ENCODE peak calls at places on chromosomes 11 and 22, in nine cellular contexts. One of them, this sample, is unnamed.

GRCh38 chr11:70500076-70500847 is 101.9 kb downstream of the CTTN start:
- DNase-seq in pancreas: no peak
- DNase-seq in stimulated activated naive CD8-positive, alpha-beta T cell treated with anti-CD3 and anti-CD28 coated beads, Interleukin-15, amount 100 ng/mL, for 72 hours: no peak
- DNase-seq in C1 segment of cervical spinal cord: no peak
- DNase-seq in stimulated activated CD4-positive, alpha-beta T cell treated with anti-CD3 and anti-CD28 coated beads, Interleukin-1b, Interleukin-23, amount 100 ng/mL, for 24 hours: no peak
- DNase-seq in NCI-H446: no peak
- DNase-seq in CD8-positive, alpha-beta T cell: no peak
- DNase-seq in COR-L47: no peak
- DNase-seq in anterior cingulate cortex: no peak
- DNase-seq in this sample: no peak

GRCh38 chr11:44484211-44484610 is 81.3 kb upstream of the CD82 start:
- DNase-seq in pancreas: no peak
- DNase-seq in stimulated activated naive CD8-positive, alpha-beta T cell treated with anti-CD3 and anti-CD28 coated beads, Interleukin-15, amount 100 ng/mL, for 72 hours: no peak
- DNase-seq in C1 segment of cervical spinal cord: no peak
- DNase-seq in stimulated activated CD4-positive, alpha-beta T cell treated with anti-CD3 and anti-CD28 coated beads, Interleukin-1b, Interleukin-23, amount 100 ng/mL, for 24 hours: no peak
- DNase-seq in NCI-H446: no peak
- DNase-seq in CD8-positive, alpha-beta T cell: no peak
- DNase-seq in COR-L47: no peak
- DNase-seq in anterior cingulate cortex: no peak
- DNase-seq in this sample: no peak

GRCh38 chr22:43039800-43040199 is 24.9 kb upstream of the PACSIN2 start:
- DNase-seq in pancreas: no peak
- DNase-seq in stimulated activated naive CD8-positive, alpha-beta T cell treated with anti-CD3 and anti-CD28 coated beads, Interleukin-15, amount 100 ng/mL, for 72 hours: no peak
- DNase-seq in C1 segment of cervical spinal cord: no peak
- DNase-seq in stimulated activated CD4-positive, alpha-beta T cell treated with anti-CD3 and anti-CD28 coated beads, Interleukin-1b, Interleukin-23, amount 100 ng/mL, for 24 hours: no peak
- DNase-seq in NCI-H446: no peak
- DNase-seq in CD8-positive, alpha-beta T cell: no peak
- DNase-seq in COR-L47: peak; percentile 71
- DNase-seq in anterior cingulate cortex: no peak
- DNase-seq in this sample: no peak

GRCh38 chr11:47607380-47607779 is 13.2 kb upstream of the C1QTNF4 start:
- DNase-seq in pancreas: no peak
- DNase-seq in stimulated activated naive CD8-positive, alpha-beta T cell treated with anti-CD3 and anti-CD28 coated beads, Interleukin-15, amount 100 ng/mL, for 72 hours: no peak
- DNase-seq in C1 segment of cervical spinal cord: no peak
- DNase-seq in stimulated activated CD4-positive, alpha-beta T cell treated with anti-CD3 and anti-CD28 coated beads, Interleukin-1b, Interleukin-23, amount 100 ng/mL, for 24 hours: no peak
- DNase-seq in NCI-H446: no peak
- DNase-seq in CD8-positive, alpha-beta T cell: no peak
- DNase-seq in COR-L47: no peak
- DNase-seq in anterior cingulate cortex: peak; percentile 23
- DNase-seq in this sample: no peak

GRCh38 chr11:117856892-117857291 is 19.6 kb downstream of the FXYD6 start:
- DNase-seq in pancreas: no peak
- DNase-seq in stimulated activated naive CD8-positive, alpha-beta T cell treated with anti-CD3 and anti-CD28 coated beads, Interleukin-15, amount 100 ng/mL, for 72 hours: no peak
- DNase-seq in C1 segment of cervical spinal cord: no peak
- DNase-seq in stimulated activated CD4-positive, alpha-beta T cell treated with anti-CD3 and anti-CD28 coated beads, Interleukin-1b, Interleukin-23, amount 100 ng/mL, for 24 hours: no peak
- DNase-seq in NCI-H446: no peak
- DNase-seq in CD8-positive, alpha-beta T cell: no peak
- DNase-seq in COR-L47: no peak
- DNase-seq in anterior cingulate cortex: no peak
- DNase-seq in this sample: no peak

GRCh38 chr22:29524440-29525191 is 28.9 kb downstream of the THOC5 start:
- DNase-seq in pancreas: no peak
- DNase-seq in stimulated activated naive CD8-positive, alpha-beta T cell treated with anti-CD3 and anti-CD28 coated beads, Interleukin-15, amount 100 ng/mL, for 72 hours: peak; percentile 4
- DNase-seq in C1 segment of cervical spinal cord: no peak
- DNase-seq in stimulated activated CD4-positive, alpha-beta T cell treated with anti-CD3 and anti-CD28 coated beads, Interleukin-1b, Interleukin-23, amount 100 ng/mL, for 24 hours: no peak
- DNase-seq in NCI-H446: no peak
- DNase-seq in CD8-positive, alpha-beta T cell: no peak
- DNase-seq in COR-L47: peak; percentile 34
- DNase-seq in anterior cingulate cortex: no peak
- DNase-seq in this sample: peak; percentile 10

GRCh38 chr11:13448876-13449275 is 14.1 kb downstream of the BTBD10 start:
- DNase-seq in pancreas: no peak
- DNase-seq in stimulated activated naive CD8-positive, alpha-beta T cell treated with anti-CD3 and anti-CD28 coated beads, Interleukin-15, amount 100 ng/mL, for 72 hours: no peak
- DNase-seq in C1 segment of cervical spinal cord: no peak
- DNase-seq in stimulated activated CD4-positive, alpha-beta T cell treated with anti-CD3 and anti-CD28 coated beads, Interleukin-1b, Interleukin-23, amount 100 ng/mL, for 24 hours: no peak
- DNase-seq in NCI-H446: no peak
- DNase-seq in CD8-positive, alpha-beta T cell: no peak
- DNase-seq in COR-L47: no peak
- DNase-seq in anterior cingulate cortex: no peak
- DNase-seq in this sample: no peak

GRCh38 chr11:69000831-69001245 is 12.2 kb downstream of the MRGPRF start:
- DNase-seq in pancreas: peak; percentile 5
- DNase-seq in stimulated activated naive CD8-positive, alpha-beta T cell treated with anti-CD3 and anti-CD28 coated beads, Interleukin-15, amount 100 ng/mL, for 72 hours: no peak
- DNase-seq in C1 segment of cervical spinal cord: no peak
- DNase-seq in stimulated activated CD4-positive, alpha-beta T cell treated with anti-CD3 and anti-CD28 coated beads, Interleukin-1b, Interleukin-23, amount 100 ng/mL, for 24 hours: no peak
- DNase-seq in NCI-H446: peak; percentile 29
- DNase-seq in CD8-positive, alpha-beta T cell: no peak
- DNase-seq in COR-L47: no peak
- DNase-seq in anterior cingulate cortex: no peak
- DNase-seq in this sample: peak; percentile 18

GRCh38 chr11:63918576-63919171 is 1.7 kb upstream of the RCOR2 start:
- DNase-seq in pancreas: no peak
- DNase-seq in stimulated activated naive CD8-positive, alpha-beta T cell treated with anti-CD3 and anti-CD28 coated beads, Interleukin-15, amount 100 ng/mL, for 72 hours: no peak
- DNase-seq in C1 segment of cervical spinal cord: no peak
- DNase-seq in stimulated activated CD4-positive, alpha-beta T cell treated with anti-CD3 and anti-CD28 coated beads, Interleukin-1b, Interleukin-23, amount 100 ng/mL, for 24 hours: no peak
- DNase-seq in NCI-H446: no peak
- DNase-seq in CD8-positive, alpha-beta T cell: no peak
- DNase-seq in COR-L47: no peak
- DNase-seq in anterior cingulate cortex: peak; percentile 43
- DNase-seq in this sample: no peak

GRCh38 chr11:70192666-70193410 is 10.3 kb upstream of the FADD start:
- DNase-seq in pancreas: no peak
- DNase-seq in stimulated activated naive CD8-positive, alpha-beta T cell treated with anti-CD3 and anti-CD28 coated beads, Interleukin-15, amount 100 ng/mL, for 72 hours: no peak
- DNase-seq in C1 segment of cervical spinal cord: no peak
- DNase-seq in stimulated activated CD4-positive, alpha-beta T cell treated with anti-CD3 and anti-CD28 coated beads, Interleukin-1b, Interleukin-23, amount 100 ng/mL, for 24 hours: no peak
- DNase-seq in NCI-H446: no peak
- DNase-seq in CD8-positive, alpha-beta T cell: no peak
- DNase-seq in COR-L47: no peak
- DNase-seq in anterior cingulate cortex: no peak
- DNase-seq in this sample: no peak

GRCh38 chr11:71373791-71374454 is 74.3 kb downstream of the DHCR7 start:
- DNase-seq in pancreas: no peak
- DNase-seq in stimulated activated naive CD8-positive, alpha-beta T cell treated with anti-CD3 and anti-CD28 coated beads, Interleukin-15, amount 100 ng/mL, for 72 hours: no peak
- DNase-seq in C1 segment of cervical spinal cord: no peak
- DNase-seq in stimulated activated CD4-positive, alpha-beta T cell treated with anti-CD3 and anti-CD28 coated beads, Interleukin-1b, Interleukin-23, amount 100 ng/mL, for 24 hours: no peak
- DNase-seq in NCI-H446: no peak
- DNase-seq in CD8-positive, alpha-beta T cell: no peak
- DNase-seq in COR-L47: no peak
- DNase-seq in anterior cingulate cortex: no peak
- DNase-seq in this sample: no peak

GRCh38 chr11:132037467-132037862 is 667.0 kb downstream of the NTM start:
- DNase-seq in pancreas: no peak
- DNase-seq in stimulated activated naive CD8-positive, alpha-beta T cell treated with anti-CD3 and anti-CD28 coated beads, Interleukin-15, amount 100 ng/mL, for 72 hours: no peak
- DNase-seq in C1 segment of cervical spinal cord: no peak
- DNase-seq in stimulated activated CD4-positive, alpha-beta T cell treated with anti-CD3 and anti-CD28 coated beads, Interleukin-1b, Interleukin-23, amount 100 ng/mL, for 24 hours: no peak
- DNase-seq in NCI-H446: no peak
- DNase-seq in CD8-positive, alpha-beta T cell: no peak
- DNase-seq in COR-L47: no peak
- DNase-seq in anterior cingulate cortex: no peak
- DNase-seq in this sample: no peak

GRCh38 chr11:65918211-65919150 is at the start of gene C11orf68:
- DNase-seq in pancreas: peak; percentile 59
- DNase-seq in stimulated activated naive CD8-positive, alpha-beta T cell treated with anti-CD3 and anti-CD28 coated beads, Interleukin-15, amount 100 ng/mL, for 72 hours: no peak
- DNase-seq in C1 segment of cervical spinal cord: no peak
- DNase-seq in stimulated activated CD4-positive, alpha-beta T cell treated with anti-CD3 and anti-CD28 coated beads, Interleukin-1b, Interleukin-23, amount 100 ng/mL, for 24 hours: no peak
- DNase-seq in NCI-H446: no peak
- DNase-seq in CD8-positive, alpha-beta T cell: no peak
- DNase-seq in COR-L47: no peak
- DNase-seq in anterior cingulate cortex: no peak
- DNase-seq in this sample: no peak

GRCh38 chr11:88484873-88485621 is 147.5 kb upstream of the CTSC start:
- DNase-seq in pancreas: no peak
- DNase-seq in stimulated activated naive CD8-positive, alpha-beta T cell treated with anti-CD3 and anti-CD28 coated beads, Interleukin-15, amount 100 ng/mL, for 72 hours: peak; percentile 36
- DNase-seq in C1 segment of cervical spinal cord: no peak
- DNase-seq in stimulated activated CD4-positive, alpha-beta T cell treated with anti-CD3 and anti-CD28 coated beads, Interleukin-1b, Interleukin-23, amount 100 ng/mL, for 24 hours: no peak
- DNase-seq in NCI-H446: no peak
- DNase-seq in CD8-positive, alpha-beta T cell: peak; percentile 54
- DNase-seq in COR-L47: peak; percentile 15
- DNase-seq in anterior cingulate cortex: no peak
- DNase-seq in this sample: peak; percentile 15

GRCh38 chr11:84289381-84289906 is 1003.3 kb upstream of the CCDC90B start:
- DNase-seq in pancreas: no peak
- DNase-seq in stimulated activated naive CD8-positive, alpha-beta T cell treated with anti-CD3 and anti-CD28 coated beads, Interleukin-15, amount 100 ng/mL, for 72 hours: no peak
- DNase-seq in C1 segment of cervical spinal cord: no peak
- DNase-seq in stimulated activated CD4-positive, alpha-beta T cell treated with anti-CD3 and anti-CD28 coated beads, Interleukin-1b, Interleukin-23, amount 100 ng/mL, for 24 hours: no peak
- DNase-seq in NCI-H446: no peak
- DNase-seq in CD8-positive, alpha-beta T cell: no peak
- DNase-seq in COR-L47: no peak
- DNase-seq in anterior cingulate cortex: no peak
- DNase-seq in this sample: no peak

GRCh38 chr11:65639623-65640482 is 2.0 kb downstream of the SIPA1 start:
- DNase-seq in pancreas: no peak
- DNase-seq in stimulated activated naive CD8-positive, alpha-beta T cell treated with anti-CD3 and anti-CD28 coated beads, Interleukin-15, amount 100 ng/mL, for 72 hours: peak; percentile 31
- DNase-seq in C1 segment of cervical spinal cord: no peak
- DNase-seq in stimulated activated CD4-positive, alpha-beta T cell treated with anti-CD3 and anti-CD28 coated beads, Interleukin-1b, Interleukin-23, amount 100 ng/mL, for 24 hours: no peak
- DNase-seq in NCI-H446: no peak
- DNase-seq in CD8-positive, alpha-beta T cell: peak; percentile 81
- DNase-seq in COR-L47: no peak
- DNase-seq in anterior cingulate cortex: peak; percentile 63
- DNase-seq in this sample: no peak

GRCh38 chr22:38751422-38752346 is 4.1 kb downstream of the SUN2 start:
- DNase-seq in pancreas: no peak
- DNase-seq in stimulated activated naive CD8-positive, alpha-beta T cell treated with anti-CD3 and anti-CD28 coated beads, Interleukin-15, amount 100 ng/mL, for 72 hours: peak; percentile 68
- DNase-seq in C1 segment of cervical spinal cord: no peak
- DNase-seq in stimulated activated CD4-positive, alpha-beta T cell treated with anti-CD3 and anti-CD28 coated beads, Interleukin-1b, Interleukin-23, amount 100 ng/mL, for 24 hours: no peak
- DNase-seq in NCI-H446: no peak
- DNase-seq in CD8-positive, alpha-beta T cell: peak; percentile 90
- DNase-seq in COR-L47: no peak
- DNase-seq in anterior cingulate cortex: no peak
- DNase-seq in this sample: no peak

GRCh38 chr22:29306175-29306829 is at the start of gene GAS2L1:
- DNase-seq in pancreas: peak; percentile 81
- DNase-seq in stimulated activated naive CD8-positive, alpha-beta T cell treated with anti-CD3 and anti-CD28 coated beads, Interleukin-15, amount 100 ng/mL, for 72 hours: peak; percentile 53
- DNase-seq in C1 segment of cervical spinal cord: peak; percentile 51
- DNase-seq in stimulated activated CD4-positive, alpha-beta T cell treated with anti-CD3 and anti-CD28 coated beads, Interleukin-1b, Interleukin-23, amount 100 ng/mL, for 24 hours: no peak
- DNase-seq in NCI-H446: peak; percentile 56
- DNase-seq in CD8-positive, alpha-beta T cell: no peak
- DNase-seq in COR-L47: peak; percentile 68
- DNase-seq in anterior cingulate cortex: peak; percentile 47
- DNase-seq in this sample: no peak

GRCh38 chr11:74024630-74025029 is 15.7 kb upstream of the UCP3 start:
- DNase-seq in pancreas: no peak
- DNase-seq in stimulated activated naive CD8-positive, alpha-beta T cell treated with anti-CD3 and anti-CD28 coated beads, Interleukin-15, amount 100 ng/mL, for 72 hours: no peak
- DNase-seq in C1 segment of cervical spinal cord: no peak
- DNase-seq in stimulated activated CD4-positive, alpha-beta T cell treated with anti-CD3 and anti-CD28 coated beads, Interleukin-1b, Interleukin-23, amount 100 ng/mL, for 24 hours: no peak
- DNase-seq in NCI-H446: no peak
- DNase-seq in CD8-positive, alpha-beta T cell: no peak
- DNase-seq in COR-L47: no peak
- DNase-seq in anterior cingulate cortex: no peak
- DNase-seq in this sample: no peak

GRCh38 chr11:86182976-86183584 is 61.5 kb upstream of the EED start:
- DNase-seq in pancreas: no peak
- DNase-seq in stimulated activated naive CD8-positive, alpha-beta T cell treated with anti-CD3 and anti-CD28 coated beads, Interleukin-15, amount 100 ng/mL, for 72 hours: peak; percentile 70
- DNase-seq in C1 segment of cervical spinal cord: no peak
- DNase-seq in stimulated activated CD4-positive, alpha-beta T cell treated with anti-CD3 and anti-CD28 coated beads, Interleukin-1b, Interleukin-23, amount 100 ng/mL, for 24 hours: peak; percentile 19
- DNase-seq in NCI-H446: no peak
- DNase-seq in CD8-positive, alpha-beta T cell: peak; percentile 63
- DNase-seq in COR-L47: peak; percentile 1
- DNase-seq in anterior cingulate cortex: no peak
- DNase-seq in this sample: no peak

GRCh38 chr22:42913874-42914510 is 56.9 kb upstream of the ARFGAP3 start:
- DNase-seq in pancreas: no peak
- DNase-seq in stimulated activated naive CD8-positive, alpha-beta T cell treated with anti-CD3 and anti-CD28 coated beads, Interleukin-15, amount 100 ng/mL, for 72 hours: no peak
- DNase-seq in C1 segment of cervical spinal cord: no peak
- DNase-seq in stimulated activated CD4-positive, alpha-beta T cell treated with anti-CD3 and anti-CD28 coated beads, Interleukin-1b, Interleukin-23, amount 100 ng/mL, for 24 hours: no peak
- DNase-seq in NCI-H446: no peak
- DNase-seq in CD8-positive, alpha-beta T cell: no peak
- DNase-seq in COR-L47: no peak
- DNase-seq in anterior cingulate cortex: no peak
- DNase-seq in this sample: no peak

GRCh38 chr11:9057032-9057431 is 34.4 kb downstream of the SCUBE2 start:
- DNase-seq in pancreas: no peak
- DNase-seq in stimulated activated naive CD8-positive, alpha-beta T cell treated with anti-CD3 and anti-CD28 coated beads, Interleukin-15, amount 100 ng/mL, for 72 hours: no peak
- DNase-seq in C1 segment of cervical spinal cord: no peak
- DNase-seq in stimulated activated CD4-positive, alpha-beta T cell treated with anti-CD3 and anti-CD28 coated beads, Interleukin-1b, Interleukin-23, amount 100 ng/mL, for 24 hours: no peak
- DNase-seq in NCI-H446: no peak
- DNase-seq in CD8-positive, alpha-beta T cell: no peak
- DNase-seq in COR-L47: peak; percentile 61
- DNase-seq in anterior cingulate cortex: no peak
- DNase-seq in this sample: no peak

GRCh38 chr11:8809605-8810272 is 101.2 kb upstream of the AKIP1 start:
- DNase-seq in pancreas: no peak
- DNase-seq in stimulated activated naive CD8-positive, alpha-beta T cell treated with anti-CD3 and anti-CD28 coated beads, Interleukin-15, amount 100 ng/mL, for 72 hours: no peak
- DNase-seq in C1 segment of cervical spinal cord: no peak
- DNase-seq in stimulated activated CD4-positive, alpha-beta T cell treated with anti-CD3 and anti-CD28 coated beads, Interleukin-1b, Interleukin-23, amount 100 ng/mL, for 24 hours: no peak
- DNase-seq in NCI-H446: no peak
- DNase-seq in CD8-positive, alpha-beta T cell: no peak
- DNase-seq in COR-L47: no peak
- DNase-seq in anterior cingulate cortex: no peak
- DNase-seq in this sample: no peak

This sample was measured in Panc1.